ENCODE peak calls at places on chromosomes 13 and 19, in six cellular contexts. D is IMR-90, N is hepatocyte, G is adrenal gland, J is esophagus squamous epithelium, V is heart right ventricle. L is an unnamed sample. For H3K4me1, the result is how much of the 10 kb centered on the place peaks cover.

GRCh38 chr19:13633109-13633508 is 126.8 kb upstream of the CACNA1A start:
- DNase-seq in D (peak), N (peak), G (no peak), J (no peak), V (no peak), L (no peak)

GRCh38 chr19:28463493-28464053 is 749.4 kb downstream of the UQCRFS1 start:
- DNase-seq in D (no peak), N (no peak), G (no peak), J (no peak), V (no peak), L (no peak)

GRCh38 chr13:25085125-25085742 is 10.7 kb upstream of the PABPC3 start:
- DNase-seq in D (peak), N (peak), G (peak), J (no peak), V (no peak), L (no peak)

GRCh38 chr19:54921082-54921481 is 15.1 kb downstream of the NCR1 start:
- DNase-seq in D (no peak), N (no peak), G (no peak), J (no peak), V (no peak), L (no peak)

GRCh38 chr13:107069107-107069776 is 501.3 kb upstream of the ARGLU1 start:
- DNase-seq in D (peak), N (peak), G (no peak), J (no peak), V (no peak), L (no peak)

GRCh38 chr13:100610399-100611347 is 22.1 kb upstream of the GGACT start:
- DNase-seq in D (no peak), N (no peak), G (no peak), J (no peak), V (no peak), L (no peak)

GRCh38 chr13:31044658-31045620 is 112.5 kb downstream of the TEX26 start:
- DNase-seq in D (no peak), N (no peak), G (no peak), J (no peak), V (no peak), L (no peak)

GRCh38 chr13:107743523-107743922 is 471.8 kb downstream of the LIG4 start:
- DNase-seq in D (peak), N (no peak), G (no peak), J (no peak), V (no peak), L (no peak)

GRCh38 chr19:17109962-17110598 is 34.5 kb downstream of the MYO9B start:
- DNase-seq in D (no peak), N (no peak), G (peak), J (peak), V (peak), L (peak)

GRCh38 chr19:28632357-28633076 is 580.4 kb downstream of the UQCRFS1 start:
- DNase-seq in D (no peak), N (no peak), G (no peak), J (no peak), V (no peak), L (no peak)

GRCh38 chr13:43266953-43267615 is 243.7 kb downstream of the DNAJC15 start:
- DNase-seq in D (no peak), N (no peak), G (no peak), J (no peak), V (no peak), L (no peak)

GRCh38 chr13:43265028-43265427 is 241.6 kb downstream of the DNAJC15 start:
- DNase-seq in D (no peak), N (no peak), G (no peak), J (no peak), V (no peak), L (no peak)

GRCh38 chr13:43264460-43264859 is 241.1 kb downstream of the DNAJC15 start:
- DNase-seq in D (no peak), N (no peak), G (no peak), J (no peak), V (no peak), L (no peak)

GRCh38 chr13:43261018-43261417 is 237.6 kb downstream of the DNAJC15 start:
- DNase-seq in D (peak), N (no peak), G (no peak), J (no peak), V (no peak), L (no peak)

DNA sequence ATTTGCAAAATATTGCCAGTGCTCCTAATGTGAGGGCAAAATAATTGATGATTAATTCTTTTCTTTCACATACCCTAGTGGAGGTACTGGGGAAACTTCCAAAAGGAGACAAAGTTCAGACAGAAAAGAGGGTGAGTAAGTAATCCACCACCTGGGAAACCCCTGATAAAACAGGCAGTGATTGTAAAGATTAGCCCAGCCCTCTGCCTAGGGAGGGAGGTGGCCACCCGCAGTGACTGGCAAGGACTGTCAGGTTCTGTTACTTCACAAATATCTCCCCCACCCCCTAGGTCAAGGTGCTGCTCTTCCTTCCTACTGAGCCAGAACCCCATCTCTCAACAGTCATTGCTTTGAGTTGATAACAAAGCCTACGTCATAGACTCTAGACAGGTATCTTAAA is 239.7 kb downstream of the DNAJC15 start:
- DNase-seq in D (no peak), N (peak), G (no peak), J (no peak), V (no peak), L (no peak)
- TF ChIP-seq CTCF in D (no peak), N (no peak), G (no peak), J (no peak), V (no peak), L (no peak)

GRCh38 chr19:2556221-2557092 is 80.5 kb downstream of the GADD45B start:
- DNase-seq in D (no peak), N (no peak), G (no peak), J (no peak), V (no peak), L (no peak)

GRCh38 chr19:2561221-2561620 is 85.3 kb downstream of the GADD45B start:
- DNase-seq in D (no peak), N (no peak), G (no peak), J (no peak), V (no peak), L (no peak)

GRCh38 chr19:2557093-2557440 is 81.1 kb downstream of the GADD45B start:
- DNase-seq in D (no peak), N (no peak), G (no peak), J (no peak), V (no peak), L (no peak)

GRCh38 chr19:2560369-2560768 is 84.4 kb downstream of the GADD45B start:
- DNase-seq in D (no peak), N (no peak), G (no peak), J (no peak), V (no peak), L (no peak)

GRCh38 chr19:2558543-2558942 is 82.6 kb downstream of the GADD45B start:
- DNase-seq in D (no peak), N (no peak), G (no peak), J (no peak), V (no peak), L (no peak)
- H3K4me1 ChIP-seq in D (under half), N (under half), G (under half), J (under half), V (under half), L (under half)

GRCh38 chr19:7596191-7596937 is 701 bp downstream of the CAMSAP3 start:
- DNase-seq in D (no peak), N (peak), G (no peak), J (no peak), V (no peak), L (peak)
- TF ChIP-seq CTCF in D (no peak), N (no peak), G (no peak), J (no peak), V (no peak), L (no peak)

GRCh38 chr13:79398169-79398568 is 7.9 kb downstream of the RBM26 start:
- DNase-seq in D (no peak), N (no peak), G (no peak), J (no peak), V (no peak), L (no peak)
- H3K4me1 ChIP-seq in D (under half), N (under half), G (under half), J (under half), V (half or more), L (under half)

DNA sequence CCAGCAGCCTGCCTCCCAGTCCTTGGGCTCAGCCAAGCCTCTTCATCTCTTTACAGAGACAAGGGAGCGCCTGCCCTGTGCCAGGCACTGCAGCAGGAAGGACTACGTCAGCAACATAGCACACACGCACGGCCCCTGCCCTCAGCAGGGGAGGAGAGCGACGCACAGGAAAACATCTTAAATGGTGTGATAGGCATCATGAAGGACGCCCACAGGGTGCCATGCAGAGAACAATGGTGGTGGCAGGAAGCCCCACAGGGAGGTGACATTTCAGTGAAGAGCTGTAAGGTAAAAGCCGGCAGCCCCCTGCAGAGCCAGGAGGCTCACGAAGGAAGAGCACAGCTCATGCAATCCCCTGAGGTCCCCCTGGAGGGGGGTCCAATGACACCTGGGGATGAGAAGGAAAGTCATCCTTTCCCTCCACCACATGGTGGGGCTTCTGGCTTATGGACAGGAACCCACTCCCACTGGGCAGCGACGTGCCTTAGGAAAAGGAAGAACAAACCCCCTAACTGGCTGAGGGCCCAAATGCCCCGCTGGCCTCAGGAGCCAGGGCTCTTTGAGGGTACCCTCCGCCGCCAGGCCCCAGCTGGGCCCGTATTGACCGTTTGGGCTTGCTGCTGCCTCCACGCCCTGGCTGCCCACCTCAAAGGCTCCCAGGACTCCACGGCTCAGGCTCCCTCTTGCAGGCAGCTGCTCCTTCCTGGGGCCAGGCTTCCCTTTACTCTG is 37.3 kb upstream of the C13orf42 start:
- DNase-seq in D (no peak), N (no peak), G (no peak), J (no peak), V (no peak), L (peak)
- TF ChIP-seq CTCF in D (no peak), N (no peak), G (no peak), J (no peak), V (no peak), L (no peak)

L was measured in upper lobe of left lung.